ENCODE peak calls at places on chromosomes 11 and 22, in four cellular contexts. One of them, this sample, is unnamed.
A peak's percentile ranks its signal among the peaks of the same experiment; 100 is the strongest.

GRCh38 chr22:30116362-30117117 is 36.3 kb downstream of the HORMAD2 start:
- DNase-seq in NCI-H460: no peak
- DNase-seq in pancreas: no peak
- DNase-seq in GM03348: peak; percentile 51
- DNase-seq in this sample: no peak

GRCh38 chr11:31806186-31806943 is 4.8 kb downstream of the PAX6 start:
- DNase-seq in NCI-H460: no peak
- DNase-seq in pancreas: peak; percentile 49
- DNase-seq in GM03348: no peak
- DNase-seq in this sample: no peak

GRCh38 chr11:80586464-80586863 is 1145.6 kb upstream of the TENM4 start:
- DNase-seq in NCI-H460: no peak
- DNase-seq in pancreas: no peak
- DNase-seq in GM03348: no peak
- DNase-seq in this sample: no peak

GRCh38 chr11:15158351-15159015 is 43.8 kb downstream of the INSC start:
- DNase-seq in NCI-H460: no peak
- DNase-seq in pancreas: no peak
- DNase-seq in GM03348: peak; percentile 68
- DNase-seq in this sample: no peak

GRCh38 chr22:31561970-31562369 is 65.6 kb downstream of the SFI1 start:
- DNase-seq in NCI-H460: no peak
- DNase-seq in pancreas: no peak
- DNase-seq in GM03348: no peak
- DNase-seq in this sample: no peak

GRCh38 chr22:41382098-41382578 is 396 bp downstream of the TEF start:
- DNase-seq in NCI-H460: no peak
- DNase-seq in pancreas: peak; percentile 85
- DNase-seq in GM03348: peak; percentile 93
- DNase-seq in this sample: no peak

GRCh38 chr22:39242809-39243442 is 1.9 kb downstream of the PDGFB start:
- DNase-seq in NCI-H460: no peak
- DNase-seq in pancreas: peak; percentile 88
- DNase-seq in GM03348: no peak
- DNase-seq in this sample: no peak

GRCh38 chr11:10322830-10323792 is 18.2 kb downstream of the ADM start:
- DNase-seq in NCI-H460: peak; percentile 71
- DNase-seq in pancreas: no peak
- DNase-seq in GM03348: peak; percentile 67
- DNase-seq in this sample: peak; percentile 62

GRCh38 chr22:29339381-29340235 is 24.1 kb upstream of the RASL10A start:
- DNase-seq in NCI-H460: no peak
- DNase-seq in pancreas: no peak
- DNase-seq in GM03348: no peak
- DNase-seq in this sample: no peak

GRCh38 chr22:42949159-42949558 is 65.8 kb downstream of the PACSIN2 start:
- DNase-seq in NCI-H460: no peak
- DNase-seq in pancreas: no peak
- DNase-seq in GM03348: peak; percentile 65
- DNase-seq in this sample: no peak

GRCh38 chr11:120807414-120808150 is 216.3 kb upstream of the TBCEL start:
- DNase-seq in NCI-H460: peak; percentile 32
- DNase-seq in pancreas: no peak
- DNase-seq in GM03348: peak; percentile 84
- DNase-seq in this sample: no peak

GRCh38 chr22:20520093-20520511 is 12.7 kb downstream of the MED15 start:
- DNase-seq in NCI-H460: no peak
- DNase-seq in pancreas: no peak
- DNase-seq in GM03348: no peak
- DNase-seq in this sample: no peak

GRCh38 chr11:112770017-112770416 is 191.2 kb upstream of the NCAM1 start:
- DNase-seq in NCI-H460: no peak
- DNase-seq in pancreas: no peak
- DNase-seq in GM03348: no peak
- DNase-seq in this sample: no peak

GRCh38 chr22:21593406-21594232 is 26.1 kb downstream of the UBE2L3 start:
- DNase-seq in NCI-H460: no peak
- DNase-seq in pancreas: no peak
- DNase-seq in GM03348: no peak
- DNase-seq in this sample: no peak

GRCh38 chr22:32771761-32772160 is 29.7 kb upstream of the TIMP3 start:
- DNase-seq in NCI-H460: no peak
- DNase-seq in pancreas: no peak
- DNase-seq in GM03348: no peak
- DNase-seq in this sample: no peak

GRCh38 chr22:41110968-41111367 is 18.6 kb downstream of the EP300 start:
- DNase-seq in NCI-H460: no peak
- DNase-seq in pancreas: no peak
- DNase-seq in GM03348: no peak
- DNase-seq in this sample: no peak

GRCh38 chr11:33542921-33543320 is 157.7 kb downstream of the C11orf91 start:
- DNase-seq in NCI-H460: peak; percentile 14
- DNase-seq in pancreas: peak; percentile 75
- DNase-seq in GM03348: peak; percentile 57
- DNase-seq in this sample: no peak

This sample was measured in SK-N-MC.